ENCODE peak calls at places on chromosome 18, in four cellular contexts. A is HepG2, G is K562, E is H1. P is an unnamed sample.

GRCh38 chr18:76420888-76421287 is 74.2 kb downstream of the ZNF516 start:
- DNase-seq in A (no peak), G (no peak), E (no peak), P (no peak)

GRCh38 chr18:68714707-68715496 is at the start of gene TMX3:
- DNase-seq in A (peak), G (peak), E (peak), P (peak)

GRCh38 chr18:63730788-63731187 is 28.0 kb downstream of the SERPINB11 start:
- DNase-seq in A (no peak), G (no peak), E (no peak), P (no peak)

GRCh38 chr18:318791-319291 is 51.0 kb upstream of the THOC1 start:
- DNase-seq in A (no peak), G (no peak), E (no peak), P (no peak)

GRCh38 chr18:33460681-33461080 is 20.2 kb upstream of the CCDC178 start:
- DNase-seq in A (no peak), G (no peak), E (no peak), P (no peak)

GRCh38 chr18:21763846-21764646 is 23.5 kb downstream of the MIB1 start:
- DNase-seq in A (no peak), G (no peak), E (no peak), P (no peak)

GRCh38 chr18:7021994-7022840 is 95.4 kb downstream of the LAMA1 start:
- DNase-seq in A (peak), G (peak), E (no peak), P (no peak)

GRCh38 chr18:54250846-54251251 is 18.5 kb upstream of the POLI start:
- DNase-seq in A (no peak), G (no peak), E (no peak), P (peak)

GRCh38 chr18:34042423-34043146 is 182.1 kb downstream of the NOL4 start:
- DNase-seq in A (no peak), G (no peak), E (no peak), P (no peak)

GRCh38 chr18:3879836-3880120 is 429.8 kb downstream of the TGIF1 start:
- DNase-seq in A (no peak), G (no peak), E (no peak), P (no peak)

GRCh38 chr18:70418551-70419311 is 129.9 kb downstream of the SOCS6 start:
- DNase-seq in A (no peak), G (no peak), E (no peak), P (no peak)

GRCh38 chr18:48922801-48923730 is 27.7 kb downstream of the SMAD7 start:
- DNase-seq in A (no peak), G (peak), E (no peak), P (no peak)

GRCh38 chr18:22169889-22170420 is 566 bp downstream of the GATA6 start:
- DNase-seq in A (peak), G (no peak), E (no peak), P (no peak)

GRCh38 chr18:1094408-1094807 is 189.7 kb downstream of the ADCYAP1 start:
- DNase-seq in A (no peak), G (no peak), E (no peak), P (no peak)

GRCh38 chr18:70705831-70706416 is 417.1 kb downstream of the SOCS6 start:
- DNase-seq in A (no peak), G (no peak), E (no peak), P (no peak)

GRCh38 chr18:50726960-50727589 is 92.7 kb downstream of the MRO start:
- DNase-seq in A (no peak), G (no peak), E (no peak), P (peak)

GRCh38 chr18:34691626-34692025 is 18.5 kb upstream of the DTNA start:
- DNase-seq in A (no peak), G (no peak), E (no peak), P (no peak)

GRCh38 chr18:63240541-63241316 is 78.8 kb downstream of the BCL2 start:
- DNase-seq in A (no peak), G (no peak), E (no peak), P (no peak)

GRCh38 chr18:62621546-62621945 is 93.8 kb upstream of the PHLPP1 start:
- DNase-seq in A (no peak), G (no peak), E (no peak), P (no peak)

GRCh38 chr18:79945118-79946042 is 6.1 kb downstream of the SLC66A2 start:
- DNase-seq in A (no peak), G (no peak), E (no peak), P (no peak)

GRCh38 chr18:60982958-60983357 is 350.3 kb upstream of the CDH20 start:
- DNase-seq in A (no peak), G (no peak), E (no peak), P (no peak)

GRCh38 chr18:13375302-13376255 is 157.0 kb downstream of the LDLRAD4 start:
- DNase-seq in A (no peak), G (no peak), E (no peak), P (peak)

GRCh38 chr18:79629606-79630005 is 50.0 kb upstream of the CTDP1 start:
- DNase-seq in A (no peak), G (no peak), E (no peak), P (no peak)

GRCh38 chr18:69845588-69846506 is 101.8 kb downstream of the CD226 start:
- DNase-seq in A (no peak), G (no peak), E (no peak), P (no peak)

GRCh38 chr18:80044072-80044471 is 9.8 kb downstream of the RBFA start:
- DNase-seq in A (peak), G (no peak), E (no peak), P (no peak)

GRCh38 chr18:48408727-48409590 is at the start of gene ZBTB7C:
- DNase-seq in A (no peak), G (peak), E (peak), P (no peak)

GRCh38 chr18:60383865-60384264 is 11.3 kb upstream of the MC4R start:
- DNase-seq in A (no peak), G (no peak), E (no peak), P (no peak)

GRCh38 chr18:686339-687111 is 25.9 kb downstream of the ENOSF1 start:
- DNase-seq in A (no peak), G (no peak), E (peak), P (no peak)

GRCh38 chr18:8871484-8871883 is 166.1 kb downstream of the MTCL1 start:
- DNase-seq in A (no peak), G (no peak), E (no peak), P (no peak)

GRCh38 chr18:76209597-76209996 is 285.4 kb downstream of the ZNF516 start:
- DNase-seq in A (no peak), G (no peak), E (no peak), P (no peak)

GRCh38 chr18:13726972-13727331 is 479 bp downstream of the RNMT start:
- DNase-seq in A (peak), G (no peak), E (peak), P (no peak)

GRCh38 chr18:48229445-48230052 is 179.6 kb downstream of the ZBTB7C start:
- DNase-seq in A (no peak), G (no peak), E (no peak), P (no peak)

GRCh38 chr18:435940-436339 is 64.6 kb downstream of the COLEC12 start:
- DNase-seq in A (no peak), G (no peak), E (no peak), P (no peak)

GRCh38 chr18:53819671-53820070 is 404.8 kb downstream of the MBD2 start:
- DNase-seq in A (no peak), G (no peak), E (no peak), P (no peak)

GRCh38 chr18:11322716-11323115 is 173.3 kb upstream of the PIEZO2 start:
- DNase-seq in A (no peak), G (no peak), E (no peak), P (no peak)
- TF ChIP-seq RAD21 in A (no peak), G (no peak), E (peak), P (no peak)

DNA sequence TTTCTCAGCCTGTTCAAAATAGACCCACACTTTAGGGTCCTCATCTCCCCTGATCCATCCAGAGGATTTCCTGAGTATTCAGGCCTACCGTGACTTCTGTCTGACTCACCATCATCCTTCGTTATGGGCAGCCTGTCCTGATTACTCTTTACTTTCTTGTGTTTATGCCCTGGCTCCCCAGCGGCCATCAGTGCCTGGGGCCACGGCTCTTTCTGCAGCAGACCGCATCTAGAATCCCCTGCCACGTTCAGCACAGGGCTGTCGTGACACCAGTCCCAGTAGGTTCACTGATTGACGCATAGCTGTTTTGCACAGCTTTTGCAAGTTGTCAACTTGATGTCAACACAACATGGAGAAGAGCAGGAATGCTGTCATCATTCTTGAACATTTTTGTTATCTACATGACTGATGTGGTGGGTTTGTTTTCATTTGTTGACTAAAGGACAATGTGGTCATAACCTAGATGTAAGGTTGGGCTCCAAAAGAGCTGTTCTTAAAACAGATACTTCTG is 225.6 kb downstream of the HAUS1 start:
- DNase-seq in A (no peak), G (no peak), E (no peak), P (no peak)
- TF ChIP-seq EP300 in A (no peak), G (no peak), E (no peak), P (no peak)

GRCh38 chr18:67199993-67200617 is 316.4 kb downstream of the DSEL start:
- DNase-seq in A (peak), G (no peak), E (no peak), P (peak)
- TF ChIP-seq CBX5 in A (no peak), G (no peak), E (no peak), P (no peak)

GRCh38 chr18:23871410-23871809 is 143.1 kb upstream of the TTC39C start:
- DNase-seq in A (no peak), G (no peak), E (no peak), P (peak)
- TF ChIP-seq RAD21 in A (no peak), G (no peak), E (no peak), P (no peak)

GRCh38 chr18:52452427-52452826 is 112.4 kb downstream of the DCC start:
- DNase-seq in A (no peak), G (no peak), E (no peak), P (no peak)
- TF ChIP-seq EP300 in A (no peak), G (no peak), E (no peak), P (no peak)

GRCh38 chr18:39653221-39653620 is 2087.6 kb upstream of the CELF4 start:
- DNase-seq in A (no peak), G (no peak), E (no peak), P (no peak)
- TF ChIP-seq CBX5 in A (no peak), G (no peak), E (no peak), P (no peak)

GRCh38 chr18:75200071-75200470 is 8.9 kb downstream of the PTGR3 start:
- DNase-seq in A (no peak), G (no peak), E (no peak), P (no peak)
- TF ChIP-seq RAD21 in A (no peak), G (no peak), E (no peak), P (no peak)

DNA sequence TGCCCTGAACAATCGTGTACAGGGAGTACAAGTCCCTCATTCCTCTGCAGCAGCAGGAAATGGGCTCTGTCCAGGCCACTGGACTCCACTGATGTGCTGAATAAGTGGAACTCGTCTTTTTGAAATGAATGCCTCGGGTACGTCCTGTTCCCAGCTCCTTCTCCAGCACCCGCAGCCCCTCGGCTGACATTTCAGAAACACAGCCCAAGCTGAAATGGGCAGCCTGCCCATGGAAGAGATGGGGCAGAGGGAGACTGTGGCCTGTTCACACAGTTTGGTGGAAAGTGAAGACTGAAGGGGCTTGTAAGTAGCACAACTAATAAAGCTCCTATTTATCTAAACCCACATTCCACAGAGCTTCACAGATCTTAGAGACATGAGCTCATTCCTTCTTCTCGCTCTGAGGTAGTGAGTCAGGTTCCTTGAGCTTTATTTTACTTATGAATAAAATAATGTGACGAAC is 498.6 kb downstream of the TXNL1 start:
- DNase-seq in A (no peak), G (no peak), E (no peak), P (no peak)
- TF ChIP-seq EP300 in A (no peak), G (no peak), E (no peak), P (no peak)

GRCh38 chr18:55588876-55589595 is 1.0 kb upstream of the TCF4 start:
- DNase-seq in A (no peak), G (no peak), E (no peak), P (no peak)
- TF ChIP-seq CBX5 in A (no peak), G (no peak), E (no peak), P (no peak)

P was measured in GM12878.